ENCODE peak calls at places on chromosomes 16 and 17, in five cellular contexts. H, N, U, B and X are unnamed samples.
A peak's percentile ranks its signal among the peaks of the same experiment; 100 is the strongest.

GRCh38 chr17:2485970-2486369 is 25.7 kb downstream of the METTL16 start:
- DNase-seq in U (no peak), N (no peak), B (no peak), H (no peak), X (no peak)

GRCh38 chr16:85402910-85403692 is 210.0 kb upstream of the GSE1 start:
- DNase-seq in H (peak; percentile 77), U (peak; percentile 70), B (no peak), N (peak; percentile 59), X (peak; percentile 59)

GRCh38 chr16:769201-769769 is 8.8 kb downstream of the MSLN start:
- DNase-seq in H (no peak), U (no peak), N (no peak), B (peak; percentile 24), X (peak; percentile 37)

GRCh38 chr17:59093702-59094231 is 12.9 kb downstream of the TRIM37 start:
- DNase-seq in H (peak; percentile 97), B (no peak), N (no peak), U (peak; percentile 97), X (no peak)

GRCh38 chr17:64063766-64064224 is 43.4 kb upstream of the ICAM2 start:
- DNase-seq in U (peak; percentile 31), B (peak; percentile 36), H (peak; percentile 27), N (peak; percentile 82), X (peak; percentile 91)

GRCh38 chr16:70691223-70692129 is 5.6 kb upstream of the MTSS2 start:
- DNase-seq in N (no peak), B (no peak), U (peak; percentile 99), H (peak; percentile 97), X (peak; percentile 87)

GRCh38 chr16:66131895-66132294 is 234.6 kb upstream of the CDH5 start:
- DNase-seq in B (no peak), U (no peak), H (peak; percentile 82), N (no peak), X (no peak)

GRCh38 chr16:22070361-22071351 is 21.7 kb upstream of the VWA3A start:
- DNase-seq in U (no peak), B (no peak), N (no peak), H (peak; percentile 51), X (no peak)

GRCh38 chr17:14745541-14745940 is 444.7 kb downstream of the HS3ST3B1 start:
- DNase-seq in U (no peak), N (no peak), B (no peak), H (peak; percentile 43), X (no peak)

GRCh38 chr16:55737318-55737717 is 81.5 kb downstream of the SLC6A2 start:
- DNase-seq in B (no peak), N (no peak), U (no peak), H (no peak), X (no peak)

GRCh38 chr17:27974531-27975145 is 67.8 kb upstream of the NLK start:
- DNase-seq in B (no peak), N (no peak), H (no peak), U (no peak), X (no peak)

GRCh38 chr17:27974045-27974436 is 68.4 kb upstream of the NLK start:
- DNase-seq in N (no peak), H (no peak), U (no peak), B (no peak), X (no peak)

GRCh38 chr17:27968206-27968732 is 74.2 kb upstream of the NLK start:
- DNase-seq in N (no peak), H (no peak), U (no peak), B (no peak), X (peak; percentile 67)

GRCh38 chr17:27973258-27974044 is 69.0 kb upstream of the NLK start:
- DNase-seq in H (no peak), N (no peak), B (no peak), U (no peak), X (no peak)

DNA sequence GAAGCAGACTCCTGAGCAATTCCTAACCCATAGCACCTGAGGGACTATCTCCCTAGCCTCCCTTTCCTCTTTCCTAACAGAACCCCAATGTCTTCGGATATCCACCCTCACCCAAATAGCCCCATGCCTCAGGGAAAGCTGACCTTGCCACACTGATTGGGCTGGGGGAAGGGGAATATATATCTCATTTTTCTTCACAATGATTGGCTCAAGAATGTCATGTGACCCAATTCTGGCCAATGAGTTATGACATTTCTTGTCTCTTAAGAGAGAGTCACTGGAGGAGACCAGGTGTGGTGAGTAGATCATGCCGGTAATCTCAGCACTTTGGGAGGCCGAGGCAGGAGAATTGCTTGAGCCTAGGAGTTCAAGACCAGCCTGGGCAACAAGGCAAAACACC is 71.9 kb upstream of the NLK start:
- DNase-seq in B (no peak), N (no peak), U (no peak), H (no peak), X (no peak)
- H3K27ac ChIP-seq in B (no peak overlapping the region), N (no peak overlapping the region), U (no peak overlapping the region), H (no peak overlapping the region), X (no peak overlapping the region)

GRCh38 chr17:81960130-81960958 is 643 bp downstream of the NOTUM start:
- DNase-seq in N (peak; percentile 68), B (no peak), H (no peak), U (no peak), X (peak; percentile 59)
- H2BK120ac ChIP-seq in N (no peak overlapping the region), B (no peak overlapping the region), H (no peak overlapping the region), U (no peak overlapping the region), X (no peak overlapping the region)

DNA sequence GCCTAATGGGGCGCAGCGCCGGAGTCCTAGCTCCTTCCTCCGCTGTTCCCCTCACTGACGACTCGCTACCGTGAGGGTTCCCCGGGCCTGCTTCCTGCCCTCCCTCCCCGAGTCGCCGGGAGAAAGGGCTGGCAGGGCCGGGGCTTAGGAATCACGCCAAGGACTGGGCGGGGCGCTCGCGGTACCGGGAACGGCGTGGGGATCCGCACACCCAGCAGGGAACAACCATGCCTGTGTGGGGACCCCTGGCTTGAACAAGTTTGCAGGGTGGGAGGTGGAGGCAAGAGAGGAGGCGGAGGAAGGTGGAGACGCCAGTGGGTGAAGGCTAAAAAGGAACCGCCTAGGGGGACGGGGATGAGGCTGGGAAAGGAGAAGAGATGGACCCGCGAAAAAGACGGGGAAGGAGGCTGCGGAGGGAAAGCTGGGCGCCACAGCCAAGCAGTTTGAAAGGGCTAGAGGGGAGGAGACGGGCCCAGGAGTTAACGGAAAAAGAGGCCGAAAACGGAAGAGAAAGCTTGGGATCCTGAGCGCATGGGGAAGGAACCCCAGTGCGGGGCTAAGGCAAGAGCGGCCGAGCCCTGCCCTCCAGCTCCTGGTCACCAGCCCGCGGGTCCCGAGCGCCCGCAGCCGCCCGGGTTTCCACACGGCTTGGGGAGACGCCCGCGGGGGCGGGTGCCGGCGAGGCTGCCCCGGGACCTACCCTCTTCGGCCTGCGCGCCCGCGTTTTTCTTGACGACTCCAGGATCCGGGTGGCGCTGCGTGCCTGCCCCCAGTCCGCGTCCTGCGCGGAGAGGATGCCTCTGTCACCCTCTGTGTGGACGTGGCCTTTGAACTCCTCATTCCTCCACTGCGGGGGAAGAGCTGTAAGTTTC is 1.3 kb upstream of the CDH11 start:
- DNase-seq in H (peak; percentile 63), N (no peak), U (peak; percentile 79), B (peak; percentile 51), X (peak; percentile 40)
- H3K27ac ChIP-seq in H (peak overlapping the region; percentile 87), N (no peak overlapping the region), U (peak overlapping the region; percentile 52), B (peak overlapping the region; percentile 97), X (peak overlapping the region; percentile 51)

GRCh38 chr16:57619606-57620315 is 8.7 kb upstream of the ADGRG1 start:
- DNase-seq in N (peak; percentile 47), U (no peak), B (no peak), H (no peak), X (no peak)
- H2BK120ac ChIP-seq in N (no peak overlapping the region), U (no peak overlapping the region), B (peak overlapping the region; percentile 42), H (no peak overlapping the region), X (no peak overlapping the region)

DNA sequence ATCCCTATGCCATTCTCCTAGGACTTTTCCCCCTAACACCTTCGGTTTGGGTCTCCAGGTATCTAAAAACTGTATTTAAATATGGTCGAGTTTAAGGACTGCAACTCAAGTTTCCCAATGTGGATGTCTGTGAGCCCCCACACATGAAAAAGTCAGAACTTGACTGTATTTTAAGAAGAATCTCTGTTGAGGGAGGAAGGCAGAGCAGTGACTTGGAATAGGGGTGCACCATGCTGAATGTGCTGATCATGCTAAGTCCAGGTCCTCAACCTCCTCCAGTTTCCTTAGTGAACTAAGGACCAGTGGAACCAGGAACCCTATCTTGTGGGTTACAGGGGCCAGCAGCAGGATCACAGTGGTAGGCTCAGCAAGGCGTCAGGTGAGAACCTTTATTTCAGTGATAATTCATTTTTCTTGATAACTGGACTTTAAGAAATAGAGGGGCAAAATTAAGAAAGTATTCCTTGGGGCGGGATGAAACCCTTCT is 19.5 kb downstream of the GRB7 start:
- DNase-seq in B (no peak), U (no peak), N (no peak), H (no peak), X (no peak)
- H3K27ac ChIP-seq in B (no peak overlapping the region), U (no peak overlapping the region), N (no peak overlapping the region), H (no peak overlapping the region), X (no peak overlapping the region)

DNA sequence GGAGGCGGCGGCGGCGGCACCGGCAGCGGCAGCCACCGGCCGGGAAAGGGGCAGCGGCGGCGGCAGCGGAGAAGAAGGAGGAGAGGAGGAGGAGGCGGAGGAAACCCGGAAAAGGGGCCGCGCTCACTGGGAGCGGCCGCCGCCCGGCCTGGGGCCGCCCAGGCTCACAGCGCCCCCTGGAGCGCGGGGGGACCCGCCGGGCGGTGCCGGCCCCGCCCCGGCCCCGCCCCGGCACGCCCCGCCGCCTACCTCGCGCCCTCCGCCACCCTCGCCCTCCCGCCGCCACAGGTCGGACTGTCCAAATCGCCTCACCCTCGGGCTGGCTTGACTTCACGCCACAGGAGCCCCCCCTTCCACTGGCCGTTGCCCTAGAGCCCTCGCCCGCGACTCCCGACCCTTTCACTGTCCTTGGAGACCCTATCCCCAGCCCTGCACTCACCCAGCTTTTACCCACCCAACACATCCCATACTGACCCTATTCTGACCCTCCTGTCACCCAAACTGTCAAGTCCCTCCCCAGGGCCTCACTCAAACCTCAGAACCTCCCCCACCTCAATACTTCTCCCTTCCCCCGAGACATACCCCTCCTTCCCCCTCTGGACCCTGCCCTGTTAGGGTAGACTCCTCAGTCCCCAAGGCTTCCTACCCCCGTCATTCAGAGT is at the start of gene CSNK2A2:
- DNase-seq in H (peak; percentile 56), N (peak; percentile 72), B (peak; percentile 48), U (peak; percentile 70), X (peak; percentile 58)
- H2BK120ac ChIP-seq in H (no peak within 1 kb of the TSS), N (no peak within 1 kb of the TSS), B (no peak within 1 kb of the TSS), U (peak within 1 kb of the TSS; percentile 42), X (peak within 1 kb of the TSS; percentile 84)